ENCODE peak calls at places on chromosomes 11 and 22, in six cellular contexts. S is right lobe of liver, U is tibial nerve, C is Peyer's patch, M is tibial artery, A is body of pancreas. V is an unnamed sample. For H3K4me1, the result is how much of the 10 kb centered on the place peaks cover.

GRCh38 chr11:48098024-48098423 is 117.7 kb downstream of the PTPRJ start:
- DNase-seq in S (no peak), C (no peak), M (no peak), U (no peak), A (no peak), V (no peak)

GRCh38 chr11:93392862-93393261 is 62.3 kb downstream of the DEUP1 start:
- DNase-seq in U (no peak), C (no peak), S (no peak), M (no peak), A (no peak), V (no peak)

GRCh38 chr11:68825603-68826002 is 16.1 kb downstream of the CPT1A start:
- DNase-seq in M (no peak), U (no peak), A (peak), S (peak), C (peak), V (no peak)

GRCh38 chr11:5508605-5509004 is 1.2 kb downstream of the UBQLN3 start:
- DNase-seq in M (no peak), S (no peak), C (no peak), U (no peak), A (no peak), V (no peak)

GRCh38 chr11:46119352-46120216 is 1.7 kb downstream of the PHF21A start:
- DNase-seq in M (peak), U (peak), A (peak), S (peak), C (peak), V (peak)

GRCh38 chr11:72038491-72038890 is 39.8 kb downstream of the IL18BP start:
- DNase-seq in M (peak), U (peak), C (peak), S (no peak), A (peak), V (no peak)

GRCh38 chr11:16770016-16770415 is 31.6 kb downstream of the C11orf58 start:
- DNase-seq in S (no peak), C (no peak), M (no peak), A (no peak), U (no peak), V (no peak)

GRCh38 chr11:120925944-120926343 is 98.0 kb upstream of the TBCEL start:
- DNase-seq in A (no peak), M (no peak), U (no peak), C (no peak), S (no peak), V (no peak)

GRCh38 chr11:118929496-118930151 is 3.9 kb upstream of the BCL9L start:
- DNase-seq in S (peak), A (peak), C (peak), U (peak), M (peak), V (peak)

GRCh38 chr11:95549276-95549675 is 240.3 kb downstream of the FAM76B start:
- DNase-seq in S (no peak), C (no peak), M (no peak), A (no peak), U (no peak), V (no peak)

GRCh38 chr11:105315287-105315686 is 175.7 kb upstream of the CARD18 start:
- DNase-seq in C (no peak), S (no peak), U (no peak), M (no peak), A (no peak), V (no peak)

GRCh38 chr11:10648896-10649295 is 44.7 kb downstream of the IRAG1 start:
- DNase-seq in U (no peak), M (peak), C (no peak), A (no peak), S (no peak), V (no peak)

GRCh38 chr11:31480930-31481329 is 28.5 kb downstream of the IMMP1L start:
- DNase-seq in M (no peak), C (no peak), A (no peak), S (no peak), U (no peak), V (no peak)

GRCh38 chr11:123062892-123063395 is 1.0 kb upstream of the HSPA8 start:
- DNase-seq in S (no peak), U (no peak), C (no peak), M (no peak), A (no peak), V (no peak)

GRCh38 chr11:1310772-1311468 is 1.5 kb upstream of the TOLLIP start:
- DNase-seq in S (no peak), A (no peak), C (no peak), U (no peak), M (no peak), V (peak)

GRCh38 chr11:10331548-10332289 is 26.8 kb downstream of the ADM start:
- DNase-seq in U (no peak), C (no peak), A (no peak), M (no peak), S (no peak), V (no peak)

GRCh38 chr11:4464216-4465159 is 15.4 kb downstream of the OR52K2 start:
- DNase-seq in A (no peak), C (no peak), S (no peak), M (no peak), U (no peak), V (no peak)

GRCh38 chr11:5596611-5597201 is at the start of gene TRIM6:
- DNase-seq in U (peak), A (peak), C (peak), S (peak), M (peak), V (no peak)

GRCh38 chr11:78331711-78332110 is 85.9 kb downstream of the GAB2 start:
- DNase-seq in A (no peak), C (no peak), S (no peak), M (no peak), U (no peak), V (no peak)

GRCh38 chr11:112806876-112807275 is 154.3 kb upstream of the NCAM1 start:
- DNase-seq in M (no peak), A (no peak), U (no peak), S (no peak), C (no peak), V (no peak)

GRCh38 chr11:36628765-36629199 is 30.7 kb upstream of the RAG2 start:
- DNase-seq in S (no peak), A (peak), U (no peak), M (no peak), C (no peak), V (no peak)

GRCh38 chr11:85627332-85627997 is at the start of gene DLG2:
- DNase-seq in C (no peak), M (peak), A (peak), U (no peak), S (no peak), V (peak)

GRCh38 chr11:504053-504993 is 2.7 kb downstream of the RNH1 start:
- DNase-seq in M (peak), U (no peak), C (no peak), S (no peak), A (no peak), V (no peak)

GRCh38 chr11:5364214-5364613 is 12.9 kb downstream of the OR51B6 start:
- DNase-seq in M (no peak), C (no peak), S (no peak), A (no peak), U (no peak), V (no peak)

GRCh38 chr11:21814169-21814568 is 378.7 kb upstream of the ANO5 start:
- DNase-seq in A (peak), U (no peak), M (no peak), C (no peak), S (no peak), V (no peak)

GRCh38 chr11:75155570-75156422 is 4.9 kb downstream of the SLCO2B1 start:
- DNase-seq in M (no peak), A (no peak), C (no peak), S (no peak), U (no peak), V (no peak)

GRCh38 chr22:50720301-50720845 is 17.6 kb upstream of the ACR start:
- DNase-seq in A (no peak), M (no peak), C (no peak), S (no peak), U (no peak), V (no peak)

GRCh38 chr11:36333468-36333867 is 37.4 kb downstream of the PRR5L start:
- DNase-seq in U (no peak), A (no peak), C (no peak), M (no peak), S (no peak), V (no peak)

GRCh38 chr11:78350646-78351165 is 66.9 kb downstream of the GAB2 start:
- DNase-seq in A (no peak), M (no peak), S (no peak), C (no peak), U (no peak), V (no peak)

GRCh38 chr22:28915969-28916368 is 32.6 kb downstream of the ZNRF3 start:
- DNase-seq in C (no peak), S (no peak), U (no peak), A (no peak), M (no peak), V (no peak)

GRCh38 chr22:22245935-22246525 is 1.4 kb downstream of the VPREB1 start:
- DNase-seq in S (no peak), A (no peak), M (no peak), C (no peak), U (no peak), V (no peak)

GRCh38 chr22:22243033-22243680 is 1.4 kb upstream of the VPREB1 start:
- DNase-seq in C (no peak), A (no peak), S (no peak), U (no peak), M (no peak), V (no peak)

GRCh38 chr22:22245256-22245909 is 797 bp downstream of the VPREB1 start:
- DNase-seq in A (no peak), M (no peak), C (no peak), U (no peak), S (no peak), V (no peak)

GRCh38 chr22:22242488-22242887 is 2.1 kb upstream of the VPREB1 start:
- DNase-seq in A (no peak), U (no peak), M (no peak), S (no peak), C (no peak), V (no peak)

GRCh38 chr22:22244337-22245250 is at the start of gene VPREB1:
- DNase-seq in U (no peak), S (no peak), A (no peak), C (no peak), M (no peak), V (no peak)
- H3K4me1 ChIP-seq in U (under half), S (under half), A (under half), C (under half), M (under half), V (under half)

GRCh38 chr22:42959472-42960145 is 55.3 kb downstream of the PACSIN2 start:
- DNase-seq in A (peak), U (no peak), M (peak), C (no peak), S (peak), V (no peak)

GRCh38 chr22:42957544-42957943 is 57.4 kb downstream of the PACSIN2 start:
- DNase-seq in M (no peak), C (no peak), U (no peak), A (no peak), S (no peak), V (no peak)

GRCh38 chr22:42960146-42960509 is 54.8 kb downstream of the PACSIN2 start:
- DNase-seq in A (no peak), S (no peak), M (no peak), U (no peak), C (no peak), V (no peak)

GRCh38 chr22:42957958-42958357 is 57.0 kb downstream of the PACSIN2 start:
- DNase-seq in A (peak), S (no peak), C (no peak), M (no peak), U (no peak), V (no peak)

DNA sequence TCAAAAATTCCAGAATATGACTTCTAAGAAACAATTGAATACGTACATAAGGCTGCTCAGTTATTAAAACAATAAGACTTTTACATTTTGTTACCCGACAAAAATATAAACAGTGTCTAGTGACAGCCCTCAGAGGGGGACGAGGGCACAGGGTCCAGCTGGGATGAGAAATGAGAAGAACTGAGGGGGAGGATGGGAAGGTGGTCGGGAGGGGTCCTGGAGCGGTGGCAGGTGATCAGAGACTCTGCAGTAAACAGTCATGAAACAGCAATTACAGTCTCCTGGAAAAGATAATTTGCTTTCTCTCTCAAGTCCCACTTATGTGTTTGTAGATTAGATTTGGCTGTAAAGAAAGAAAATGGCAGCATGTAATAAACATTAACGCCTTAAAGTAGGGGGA is 56.0 kb downstream of the PACSIN2 start:
- DNase-seq in A (no peak), M (no peak), C (no peak), S (no peak), U (no peak), V (no peak)
- H3K4me1 ChIP-seq in A (half or more), M (half or more), C (under half), S (under half), U (half or more), V (under half)

GRCh38 chr22:40009231-40009769 is 14.5 kb downstream of the FAM83F start:
- DNase-seq in S (no peak), A (peak), C (peak), U (no peak), M (no peak), V (no peak)
- H3K4me1 ChIP-seq in S (under half), A (under half), C (under half), U (under half), M (under half), V (under half)

GRCh38 chr11:76835030-76835429 is 25.7 kb upstream of the ACER3 start:
- DNase-seq in S (no peak), C (no peak), A (no peak), U (no peak), M (no peak), V (no peak)
- H3K4me1 ChIP-seq in S (under half), C (under half), A (under half), U (under half), M (under half), V (under half)

DNA sequence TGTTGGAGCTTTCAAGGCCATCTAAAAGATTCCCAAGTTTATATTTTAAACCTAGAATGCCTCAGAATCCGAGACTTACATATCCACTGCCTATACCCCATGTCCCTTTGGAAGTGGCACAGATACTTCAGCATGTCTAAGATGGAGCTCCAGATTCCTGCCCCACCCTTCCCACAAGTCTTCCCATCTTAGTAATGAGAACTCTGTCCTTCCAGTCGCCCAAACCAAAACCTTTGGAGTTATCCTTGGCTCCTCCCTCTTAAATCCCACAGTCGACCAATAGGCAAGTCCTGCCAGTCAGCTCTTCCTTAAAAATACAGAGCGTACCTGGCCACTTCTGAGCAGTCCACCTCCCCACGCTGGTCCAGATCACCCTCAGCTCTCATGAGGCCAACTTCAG is 4.3 kb downstream of the POLD4 start:
- DNase-seq in A (no peak), M (no peak), C (no peak), S (no peak), U (no peak), V (no peak)
- H3K4me1 ChIP-seq in A (half or more), M (under half), C (under half), S (under half), U (under half), V (half or more)